ENCODE peak calls at places on chromosomes 6 and 20, in ten cellular contexts. B is renal cortical epithelial cell; S is germinal center; V is RWPE2; C is psoas muscle; I is 8988T; P is epithelial cell of esophagus; W is M059J; Z is activated CD8-positive, alpha-beta memory T cell treated with anti-CD3 and anti-CD28 coated beads, Interleukin-2, amount 50 U/mL, for 4 hours; U is stimulated activated effector memory CD8-positive, alpha-beta T cell treated with anti-CD3 and anti-CD28 coated beads, Interleukin-12 subunit alpha, Interleukin-12 subunit beta, amount 100 ng/mL, for 72 hours. R is an unnamed sample.

GRCh38 chr20:16712541-16712947 is 17.3 kb upstream of the SNRPB2 start:
- DNase-seq in B (no peak), S (no peak), V (no peak), C (no peak), I (no peak), P (no peak), W (no peak), Z (no peak), U (no peak), R (no peak)

GRCh38 chr6:1911476-1911875 is 301.8 kb downstream of the FOXC1 start:
- DNase-seq in B (peak), S (no peak), V (no peak), C (no peak), I (no peak), P (no peak), W (no peak), Z (no peak), U (no peak), R (no peak)

GRCh38 chr20:56445130-56445529 is 23.3 kb upstream of the RTF2 start:
- DNase-seq in B (no peak), S (no peak), V (no peak), C (no peak), I (no peak), P (no peak), W (no peak), Z (no peak), U (no peak), R (no peak)

GRCh38 chr6:108735991-108736345 is 112.3 kb upstream of the ARMC2 start:
- DNase-seq in B (no peak), S (no peak), V (no peak), C (no peak), I (no peak), P (no peak), W (no peak), Z (no peak), U (no peak), R (no peak)

GRCh38 chr20:45157977-45158376 is 16.7 kb upstream of the PI3 start:
- DNase-seq in B (peak), S (no peak), V (no peak), C (no peak), I (no peak), P (peak), W (peak), Z (no peak), U (no peak), R (no peak)

GRCh38 chr20:25254571-25254970 is 6.7 kb downstream of the PYGB start:
- DNase-seq in B (no peak), S (no peak), V (no peak), C (no peak), I (no peak), P (no peak), W (no peak), Z (no peak), U (no peak), R (no peak)

GRCh38 chr20:56911946-56912345 is 282.8 kb downstream of the TFAP2C start:
- DNase-seq in B (no peak), S (no peak), V (no peak), C (no peak), I (no peak), P (no peak), W (no peak), Z (no peak), U (no peak), R (no peak)

GRCh38 chr6:148557796-148558457 is 188.9 kb upstream of the UST start:
- DNase-seq in B (peak), S (no peak), V (no peak), C (no peak), I (no peak), P (no peak), W (peak), Z (no peak), U (no peak), R (no peak)

GRCh38 chr20:2088904-2089303 is 12.7 kb upstream of the STK35 start:
- DNase-seq in B (no peak), S (no peak), V (no peak), C (no peak), I (no peak), P (no peak), W (no peak), Z (no peak), U (no peak), R (no peak)

GRCh38 chr6:132763269-132763668 is 5.6 kb upstream of the VNN2 start:
- DNase-seq in B (no peak), S (peak), V (no peak), C (no peak), I (no peak), P (no peak), W (peak), Z (peak), U (no peak), R (peak)

GRCh38 chr6:11042750-11043551 is 1.2 kb downstream of the ELOVL2 start:
- DNase-seq in B (peak), S (peak), V (no peak), C (no peak), I (no peak), P (peak), W (peak), Z (no peak), U (no peak), R (no peak)

GRCh38 chr6:169810066-169810989 is 58.9 kb downstream of the ERMARD start:
- DNase-seq in B (no peak), S (no peak), V (no peak), C (no peak), I (no peak), P (peak), W (no peak), Z (no peak), U (no peak), R (no peak)

GRCh38 chr20:35269055-35269781 is 8.7 kb downstream of the MMP24OS start:
- DNase-seq in B (peak), S (peak), V (peak), C (peak), I (peak), P (peak), W (peak), Z (peak), U (peak), R (no peak)

GRCh38 chr6:48765352-48765961 is 654.5 kb upstream of the PTCHD4 start:
- DNase-seq in B (peak), S (no peak), V (no peak), C (no peak), I (no peak), P (peak), W (peak), Z (no peak), U (no peak), R (peak)

GRCh38 chr6:137913434-137913833 is 46.4 kb downstream of the TNFAIP3 start:
- DNase-seq in B (no peak), S (no peak), V (no peak), C (no peak), I (no peak), P (no peak), W (no peak), Z (no peak), U (no peak), R (no peak)

GRCh38 chr20:53981752-53982437 is 88.5 kb downstream of the BCAS1 start:
- DNase-seq in B (no peak), S (no peak), V (no peak), C (no peak), I (no peak), P (peak), W (no peak), Z (no peak), U (peak), R (no peak)